ENCODE peak calls at places on chromosomes 5 and 9, in seven cellular contexts. Y is HCT116, Q is prostate gland, K is transverse colon, A is lower leg skin, B is psoas muscle, E is ovary. U is an unnamed sample.
A peak's percentile ranks its signal among the peaks of the same experiment; 100 is the strongest.

GRCh38 chr5:32638309-32638708 is 53.0 kb downstream of the SUB1 start:
- DNase-seq in Y (no peak), Q (no peak), K (no peak), A (no peak), B (no peak), E (no peak), U (no peak)

GRCh38 chr5:156402387-156402921 is 75.5 kb downstream of the SGCD start:
- DNase-seq in Y (no peak), Q (no peak), K (peak; percentile 33), A (no peak), B (peak; percentile 65), E (no peak), U (no peak)

GRCh38 chr5:34415559-34416198 is 240.4 kb upstream of the RAI14 start:
- DNase-seq in Y (no peak), Q (no peak), K (no peak), A (no peak), B (no peak), E (no peak), U (no peak)

GRCh38 chr9:133961226-133962165 is 30.6 kb downstream of the VAV2 start:
- DNase-seq in Y (no peak), Q (no peak), K (no peak), A (no peak), B (peak; percentile 20), E (no peak), U (no peak)

GRCh38 chr5:134028496-134028895 is 23.7 kb upstream of the VDAC1 start:
- DNase-seq in Y (no peak), Q (no peak), K (no peak), A (no peak), B (no peak), E (no peak), U (no peak)

GRCh38 chr5:9037048-9037447 is 508.8 kb downstream of the SEMA5A start:
- DNase-seq in Y (no peak), Q (no peak), K (no peak), A (no peak), B (no peak), E (no peak), U (no peak)

GRCh38 chr5:73007051-73007450 is 51.2 kb downstream of the FCHO2 start:
- DNase-seq in Y (no peak), Q (no peak), K (no peak), A (no peak), B (no peak), E (no peak), U (no peak)

GRCh38 chr5:143161893-143162520 is 241.5 kb downstream of the NR3C1 start:
- DNase-seq in Y (no peak), Q (no peak), K (peak; percentile 26), A (peak; percentile 67), B (peak; percentile 70), E (no peak), U (no peak)

GRCh38 chr9:101478444-101478843 is 42.9 kb upstream of the ALDOB start:
- DNase-seq in Y (no peak), Q (no peak), K (peak; percentile 33), A (no peak), B (no peak), E (no peak), U (no peak)

GRCh38 chr9:137720571-137721110 is 101.8 kb downstream of the EHMT1 start:
- DNase-seq in Y (no peak), Q (no peak), K (no peak), A (no peak), B (no peak), E (no peak), U (no peak)

GRCh38 chr5:181120311-181120710 is 10.7 kb downstream of the OR2V1 start:
- DNase-seq in Y (no peak), Q (no peak), K (no peak), A (no peak), B (no peak), E (no peak), U (no peak)

GRCh38 chr5:140261403-140262171 is 41.3 kb downstream of the PFDN1 start:
- DNase-seq in Y (peak; percentile 79), Q (peak; percentile 87), K (peak; percentile 75), A (peak; percentile 79), B (peak; percentile 82), E (peak; percentile 71), U (peak; percentile 62)

GRCh38 chr9:20650750-20651299 is 28.5 kb upstream of the MLLT3 start:
- DNase-seq in Y (no peak), Q (no peak), K (no peak), A (no peak), B (no peak), E (no peak), U (no peak)

GRCh38 chr5:106822851-106823250 is 847.9 kb downstream of the EFNA5 start:
- DNase-seq in Y (no peak), Q (no peak), K (no peak), A (no peak), B (no peak), E (no peak), U (no peak)

GRCh38 chr5:175885813-175886212 is 14.4 kb downstream of the CPLX2 start:
- DNase-seq in Y (no peak), Q (no peak), K (no peak), A (no peak), B (no peak), E (no peak), U (no peak)

GRCh38 chr5:53095931-53096525 is 13.5 kb downstream of the MOCS2 start:
- DNase-seq in Y (peak; percentile 49), Q (peak; percentile 73), K (peak; percentile 73), A (peak; percentile 75), B (no peak), E (peak; percentile 39), U (peak; percentile 57)

GRCh38 chr5:32814620-32815019 is 103.5 kb downstream of the NPR3 start:
- DNase-seq in Y (no peak), Q (peak; percentile 27), K (no peak), A (no peak), B (no peak), E (no peak), U (no peak)

GRCh38 chr5:125274938-125275759 is 528.7 kb upstream of the ZNF608 start:
- DNase-seq in Y (no peak), Q (no peak), K (no peak), A (no peak), B (no peak), E (no peak), U (no peak)

GRCh38 chr5:138755084-138755748 is 2.0 kb downstream of the CTNNA1 start:
- DNase-seq in Y (no peak), Q (no peak), K (no peak), A (no peak), B (no peak), E (no peak), U (no peak)

GRCh38 chr5:132771559-132771998 is 5.5 kb downstream of the SEPTIN8 start:
- DNase-seq in Y (no peak), Q (no peak), K (no peak), A (no peak), B (no peak), E (peak; percentile 67), U (no peak)

GRCh38 chr9:107700902-107701301 is 211.3 kb upstream of the KLF4 start:
- DNase-seq in Y (no peak), Q (no peak), K (no peak), A (no peak), B (no peak), E (no peak), U (no peak)

GRCh38 chr5:180860273-180860886 is 696 bp downstream of the ZFP62 start:
- DNase-seq in Y (peak; percentile 50), Q (no peak), K (peak; percentile 42), A (peak; percentile 25), B (no peak), E (no peak), U (no peak)

GRCh38 chr5:76788362-76788761 is 30.5 kb upstream of the F2RL1 start:
- DNase-seq in Y (no peak), Q (no peak), K (peak; percentile 65), A (no peak), B (no peak), E (no peak), U (no peak)
- H3K4me3 ChIP-seq in Y (no peak overlapping the region), Q (no peak overlapping the region), K (no peak overlapping the region), A (no peak overlapping the region), B (no peak overlapping the region), E (no peak overlapping the region), U (no peak overlapping the region)

DNA sequence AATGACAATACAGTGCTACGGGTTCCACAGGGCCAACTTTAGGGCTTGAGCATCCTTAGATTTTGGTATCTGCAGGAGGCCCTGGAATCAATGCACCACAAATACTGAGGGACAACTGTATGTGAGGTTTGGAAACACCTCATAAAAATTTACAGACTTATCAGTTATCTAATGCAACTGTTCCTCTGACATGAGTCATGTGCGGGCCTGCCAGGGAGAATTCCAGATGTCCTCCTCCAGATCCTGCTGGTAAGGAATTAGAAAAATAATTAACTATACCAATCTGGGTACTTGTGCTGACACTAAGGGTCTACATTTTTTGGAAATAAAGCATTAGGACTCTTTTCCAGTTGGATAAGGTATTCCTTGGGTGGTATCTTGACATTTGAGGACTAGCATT is 333.3 kb downstream of the ARRDC3 start:
- DNase-seq in Y (no peak), Q (peak; percentile 20), K (no peak), A (no peak), B (no peak), E (no peak), U (no peak)
- TF ChIP-seq CTCF in Y (no peak), Q (no peak), K (no peak), A (no peak), B (no peak), E (no peak), U (no peak)

GRCh38 chr9:35318741-35319140 is 156.9 kb downstream of the UNC13B start:
- DNase-seq in Y (no peak), Q (no peak), K (no peak), A (no peak), B (no peak), E (no peak), U (no peak)

DNA sequence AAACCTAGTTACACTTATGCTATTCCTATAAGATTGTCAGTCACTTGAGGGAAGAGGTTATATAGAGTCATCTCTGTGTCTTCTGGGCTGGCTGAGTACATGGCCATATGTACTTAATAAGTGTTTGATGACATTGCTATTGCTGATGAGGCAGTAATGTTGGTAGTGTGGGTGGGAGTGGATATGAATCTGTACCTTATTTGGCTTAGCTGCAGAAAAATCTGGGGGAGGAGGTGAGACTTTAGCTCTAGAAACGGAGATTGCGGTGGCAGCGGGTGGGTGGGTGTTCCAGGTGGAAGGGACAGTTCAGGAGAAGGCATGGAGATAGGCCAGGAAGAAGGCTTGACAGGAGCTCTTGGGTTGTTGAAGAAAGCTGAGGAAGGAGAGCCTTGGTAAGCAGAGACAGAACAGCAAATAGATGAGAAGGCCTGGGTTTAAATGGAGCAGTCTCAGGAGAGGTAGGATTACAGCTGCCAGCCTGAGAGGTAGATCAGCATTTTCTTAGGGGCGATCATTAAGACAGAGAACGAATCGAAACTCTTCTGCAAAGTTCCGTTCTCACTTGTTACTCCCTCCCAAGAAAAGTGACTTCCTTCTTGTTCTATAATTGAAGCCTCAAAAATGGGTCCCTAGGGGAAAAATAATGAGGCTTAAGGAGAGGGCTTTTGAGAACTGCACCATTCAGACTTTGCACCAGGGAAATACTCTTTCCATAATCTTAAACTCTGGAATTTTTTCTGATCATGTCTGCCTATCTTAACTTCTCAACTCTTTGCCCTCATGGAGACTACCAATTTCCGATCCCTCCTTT is 160.5 kb downstream of the UNC13B start:
- DNase-seq in Y (no peak), Q (no peak), K (no peak), A (no peak), B (no peak), E (no peak), U (no peak)
- H3K4me3 ChIP-seq in Y (no peak overlapping the region), Q (no peak overlapping the region), K (no peak overlapping the region), A (no peak overlapping the region), B (no peak overlapping the region), E (no peak overlapping the region), U (no peak overlapping the region)

DNA sequence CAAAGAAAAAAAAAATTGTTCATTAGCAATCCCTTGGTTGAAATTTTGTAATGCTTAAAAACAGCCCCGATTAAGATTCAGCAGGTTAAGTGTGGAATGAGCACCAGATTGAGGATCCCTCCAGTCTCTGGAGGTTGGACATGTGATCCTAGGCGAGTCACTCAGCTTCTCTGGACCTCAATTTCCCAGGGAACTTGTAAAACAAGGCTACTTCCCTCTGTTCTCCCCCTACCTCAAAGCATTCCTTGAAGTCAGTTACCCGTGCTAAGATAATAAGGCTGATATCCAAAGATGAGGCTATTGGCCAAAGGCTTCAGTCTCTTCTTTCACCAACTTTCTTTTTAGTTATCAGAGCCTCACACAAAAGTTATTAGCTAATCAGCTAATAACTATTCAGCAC is 2.9 kb downstream of the KLHL3 start:
- DNase-seq in Y (no peak), Q (no peak), K (no peak), A (no peak), B (no peak), E (no peak), U (no peak)
- TF ChIP-seq CTCF in Y (no peak), Q (no peak), K (no peak), A (no peak), B (no peak), E (no peak), U (no peak)

U was measured in HFF-Myc.